ENCODE peak calls at places on chromosomes 5 and 9, in five cellular contexts. H is neural crest cell, R is GM06990, I is natural killer cell, M is cardiac fibroblast. A is an unnamed sample.

GRCh38 chr5:145076040-145076439 is 759.1 kb downstream of the PRELID2 start:
- DNase-seq in H (no peak), R (no peak), I (no peak), M (no peak), A (no peak)

GRCh38 chr5:79800979-79801827 is 111.6 kb downstream of the CMYA5 start:
- DNase-seq in H (no peak), R (no peak), I (no peak), M (peak), A (no peak)

GRCh38 chr5:180807654-180808414 is 5.2 kb upstream of the MGAT1 start:
- DNase-seq in H (no peak), R (no peak), I (no peak), M (peak), A (no peak)

GRCh38 chr5:93716453-93716852 is 24.9 kb downstream of the POU5F2 start:
- DNase-seq in H (no peak), R (no peak), I (no peak), M (no peak), A (no peak)

GRCh38 chr9:114777841-114778240 is 28.0 kb downstream of the TNFSF15 start:
- DNase-seq in H (no peak), R (no peak), I (no peak), M (no peak), A (no peak)

GRCh38 chr5:78025540-78025939 is 249.4 kb upstream of the TBCA start:
- DNase-seq in H (no peak), R (no peak), I (no peak), M (no peak), A (no peak)

GRCh38 chr5:172875372-172876279 is 41.6 kb downstream of the ERGIC1 start:
- DNase-seq in H (no peak), R (no peak), I (no peak), M (no peak), A (no peak)

GRCh38 chr5:124979174-124979573 is 232.7 kb upstream of the ZNF608 start:
- DNase-seq in H (no peak), R (no peak), I (no peak), M (no peak), A (no peak)

GRCh38 chr5:124474821-124475220 is 271.6 kb downstream of the ZNF608 start:
- DNase-seq in H (no peak), R (no peak), I (no peak), M (peak), A (no peak)

GRCh38 chr5:127571314-127571713 is 53.9 kb downstream of the PRRC1 start:
- DNase-seq in H (no peak), R (no peak), I (no peak), M (no peak), A (no peak)

GRCh38 chr5:127577458-127577857 is 60.0 kb downstream of the PRRC1 start:
- DNase-seq in H (no peak), R (no peak), I (no peak), M (peak), A (no peak)

GRCh38 chr5:127574852-127575679 is 57.6 kb downstream of the PRRC1 start:
- DNase-seq in H (no peak), R (no peak), I (no peak), M (no peak), A (no peak)

GRCh38 chr5:127571732-127572131 is 54.3 kb downstream of the PRRC1 start:
- DNase-seq in H (no peak), R (no peak), I (no peak), M (no peak), A (no peak)

GRCh38 chr5:127572930-127573329 is 55.5 kb downstream of the PRRC1 start:
- DNase-seq in H (no peak), R (no peak), I (no peak), M (peak), A (no peak)
- TF ChIP-seq CTCF in H (no peak), R (peak), I (no peak), M (peak), A (no peak)

GRCh38 chr5:4295663-4296339 is 700.2 kb downstream of the IRX1 start:
- DNase-seq in H (peak), R (no peak), I (no peak), M (no peak), A (no peak)
- TF ChIP-seq CTCF in H (peak), R (no peak), I (peak), M (peak), A (no peak)

DNA sequence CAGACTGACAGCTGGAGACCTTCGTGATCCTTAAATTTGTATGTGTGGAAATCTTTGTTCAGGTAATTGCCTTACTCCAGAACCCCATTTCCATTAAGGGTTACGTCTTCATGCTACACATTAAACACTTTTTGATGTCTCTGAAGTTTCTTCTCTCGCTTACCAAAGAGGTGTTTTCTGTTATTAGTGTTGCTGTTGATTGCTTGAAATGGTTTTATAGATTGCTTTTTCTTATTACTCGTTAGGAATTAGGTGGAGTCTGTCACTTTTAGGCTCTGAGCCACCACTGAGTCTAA is 62.3 kb upstream of the PPARGC1B start:
- DNase-seq in H (no peak), R (peak), I (no peak), M (no peak), A (no peak)
- TF ChIP-seq CTCF in H (peak), R (no peak), I (peak), M (no peak), A (no peak)

GRCh38 chr5:132008163-132008473 is 3.3 kb downstream of the ACSL6 start:
- DNase-seq in H (no peak), R (no peak), I (no peak), M (no peak), A (no peak)
- TF ChIP-seq CTCF in H (peak), R (no peak), I (peak), M (no peak), A (no peak)

DNA sequence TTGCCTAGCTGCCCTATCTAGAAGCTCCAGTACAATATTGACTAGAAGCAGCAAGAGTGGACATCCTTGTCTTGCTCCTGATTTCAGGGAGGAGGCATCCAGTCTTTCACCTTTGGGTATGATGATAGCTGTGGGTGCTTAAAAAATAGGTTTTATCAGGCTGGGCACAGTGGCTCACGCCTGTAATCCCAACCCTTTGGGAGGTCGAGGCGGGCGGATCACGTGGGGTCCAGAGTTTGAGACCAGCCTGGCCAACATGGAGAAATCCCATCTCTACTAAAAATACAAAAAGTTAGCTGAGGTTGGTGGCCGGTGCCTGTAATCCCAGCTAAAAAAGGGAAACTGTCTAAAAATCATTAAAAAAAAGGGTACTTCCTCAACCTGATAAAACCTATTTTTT is 2.0 kb upstream of the CAMSAP1 start:
- DNase-seq in H (no peak), R (no peak), I (no peak), M (no peak), A (no peak)
- TF ChIP-seq CTCF in H (no peak), R (no peak), I (no peak), M (no peak), A (no peak)

GRCh38 chr9:130088056-130088455 is 34.4 kb downstream of the GPR107 start:
- DNase-seq in H (no peak), R (no peak), I (no peak), M (no peak), A (no peak)

GRCh38 chr9:130089141-130089540 is 35.4 kb downstream of the GPR107 start:
- DNase-seq in H (no peak), R (no peak), I (no peak), M (no peak), A (no peak)

GRCh38 chr9:130095872-130096271 is 42.2 kb downstream of the GPR107 start:
- DNase-seq in H (no peak), R (no peak), I (no peak), M (no peak), A (no peak)

GRCh38 chr9:130090915-130091314 is 37.2 kb downstream of the GPR107 start:
- DNase-seq in H (no peak), R (no peak), I (no peak), M (no peak), A (no peak)
- TF ChIP-seq CTCF in H (peak), R (no peak), I (no peak), M (no peak), A (no peak)

GRCh38 chr5:132293066-132293991 is 865 bp upstream of the SLC22A4 start:
- DNase-seq in H (peak), R (peak), I (peak), M (peak), A (peak)
- TF ChIP-seq CTCF in H (peak), R (peak), I (no peak), M (peak), A (no peak)

GRCh38 chr9:135525241-135526088 is 4.2 kb downstream of the LCN1 start:
- DNase-seq in H (no peak), R (no peak), I (peak), M (no peak), A (no peak)

GRCh38 chr9:135530146-135530545 is 8.9 kb downstream of the LCN1 start:
- DNase-seq in H (no peak), R (no peak), I (peak), M (no peak), A (no peak)

GRCh38 chr9:135524130-135524861 is 3.1 kb downstream of the LCN1 start:
- DNase-seq in H (no peak), R (no peak), I (peak), M (peak), A (no peak)

GRCh38 chr9:135526089-135526729 is 5.0 kb downstream of the LCN1 start:
- DNase-seq in H (no peak), R (no peak), I (peak), M (no peak), A (no peak)

DNA sequence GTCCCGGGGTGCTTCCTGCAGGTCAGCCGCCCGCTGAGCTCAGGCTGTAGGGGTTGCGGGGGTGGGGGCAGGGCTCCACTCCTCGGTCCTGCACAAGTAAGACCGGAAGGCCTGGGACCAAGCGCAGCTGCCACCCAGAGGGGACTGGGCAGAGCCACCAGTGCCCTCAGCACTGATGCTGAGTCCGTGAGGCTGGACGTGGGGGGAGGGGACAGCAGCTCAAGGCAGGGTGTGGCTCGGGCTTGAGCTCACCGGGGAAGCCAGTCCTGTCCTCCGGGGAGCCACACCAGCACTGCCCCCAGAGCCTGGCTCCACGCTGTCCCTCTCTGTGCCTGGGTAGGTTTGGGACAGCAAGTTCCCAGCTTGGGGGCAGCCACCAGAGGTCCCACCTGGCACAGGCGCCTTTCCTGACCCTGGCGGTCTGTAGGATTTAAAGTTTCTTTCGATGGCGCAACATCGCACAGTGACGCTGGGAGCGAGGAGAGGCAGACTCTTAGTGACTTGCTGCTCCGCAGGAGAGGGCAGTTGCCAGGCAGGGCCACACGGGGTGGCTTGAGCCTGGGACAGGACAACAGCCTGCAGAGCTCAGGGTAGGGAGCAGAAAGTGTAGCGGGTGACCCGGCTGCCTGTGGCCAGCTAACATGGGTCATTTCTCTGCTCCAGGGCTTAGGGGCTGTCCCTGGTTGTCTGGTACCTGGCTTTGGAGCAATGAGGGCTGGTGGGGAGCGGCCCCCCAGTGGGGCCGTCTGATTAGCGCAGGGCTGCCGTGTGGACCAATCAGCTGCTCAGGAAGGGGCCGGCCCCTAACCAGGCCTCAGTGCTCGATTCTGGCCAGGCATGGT is 5.7 kb downstream of the LCN1 start:
- DNase-seq in H (no peak), R (no peak), I (peak), M (no peak), A (no peak)
- TF ChIP-seq CTCF in H (no peak), R (no peak), I (no peak), M (no peak), A (no peak)

A was measured in activated B cell treated with CpG ODN at 0.5 μM for 24 hours.